ENCODE peak calls at places on chromosomes 12 and 14, in four cellular contexts. G, N, J and K are unnamed samples.

GRCh38 chr12:113080692-113081091 is 24.2 kb downstream of the DTX1 start:
- DNase-seq in G (no peak), N (no peak), J (no peak), K (no peak)

GRCh38 chr12:93020225-93020997 is 91.3 kb upstream of the EEA1 start:
- DNase-seq in G (peak), N (no peak), J (no peak), K (no peak)

GRCh38 chr12:117525766-117526165 is 164.3 kb upstream of the NOS1 start:
- DNase-seq in G (no peak), N (no peak), J (no peak), K (no peak)

GRCh38 chr12:28222081-28222700 is 31.9 kb downstream of the CCDC91 start:
- DNase-seq in G (no peak), N (no peak), J (no peak), K (no peak)

GRCh38 chr12:124241776-124242528 is 52.9 kb upstream of the RFLNA start:
- DNase-seq in G (no peak), N (no peak), J (no peak), K (no peak)

GRCh38 chr12:107539196-107539939 is 146.2 kb upstream of the PWP1 start:
- DNase-seq in G (no peak), N (no peak), J (no peak), K (no peak)

GRCh38 chr14:64541971-64542838 is 1.7 kb downstream of the HSPA2 start:
- DNase-seq in G (no peak), N (no peak), J (no peak), K (no peak)

GRCh38 chr12:77049767-77050353 is 15.5 kb downstream of the E2F7 start:
- DNase-seq in G (peak), N (peak), J (peak), K (peak)

GRCh38 chr14:68789002-68789797 is 3.7 kb downstream of the ZFP36L1 start:
- DNase-seq in G (peak), N (peak), J (no peak), K (peak)

GRCh38 chr12:501722-502447 is 42.1 kb downstream of the B4GALNT3 start:
- DNase-seq in G (no peak), N (no peak), J (no peak), K (no peak)

GRCh38 chr12:121723200-121723599 is 10.6 kb downstream of the TMEM120B start:
- DNase-seq in G (no peak), N (no peak), J (no peak), K (no peak)

GRCh38 chr12:121720762-121721161 is 8.2 kb downstream of the TMEM120B start:
- DNase-seq in G (no peak), N (no peak), J (no peak), K (no peak)

GRCh38 chr12:121715862-121716435 is 3.4 kb downstream of the TMEM120B start:
- DNase-seq in G (no peak), N (no peak), J (no peak), K (no peak)

GRCh38 chr12:121718653-121719239 is 6.2 kb downstream of the TMEM120B start:
- DNase-seq in G (no peak), N (no peak), J (no peak), K (no peak)

GRCh38 chr12:121719926-121720414 is 7.4 kb downstream of the TMEM120B start:
- DNase-seq in G (no peak), N (no peak), J (no peak), K (peak)
- TF ChIP-seq RAD21 in G (no peak), N (no peak), J (no peak), K (no peak)

DNA sequence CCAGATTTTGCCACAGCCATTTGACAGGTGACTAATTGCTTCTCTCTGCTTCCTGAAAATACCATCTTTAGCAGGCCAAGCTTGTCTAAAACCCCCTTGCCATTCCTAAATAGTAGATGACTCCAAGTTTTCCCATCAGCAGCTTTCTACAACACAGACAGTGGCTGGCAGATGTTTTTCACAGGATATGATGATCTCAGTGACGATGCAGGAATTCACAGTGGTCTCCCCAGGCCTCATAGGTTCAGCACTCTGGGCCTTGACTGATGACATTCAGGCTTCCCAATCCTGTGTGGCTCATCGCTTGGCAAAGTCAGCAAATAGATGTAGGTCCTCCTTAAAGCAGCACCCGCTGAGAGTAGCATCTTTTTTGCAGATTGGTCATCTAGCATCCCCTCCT is 215.9 kb upstream of the RGS6 start:
- DNase-seq in G (no peak), N (no peak), J (no peak), K (no peak)
- TF ChIP-seq PBX3 in G (no peak), N (peak), J (no peak), K (no peak)

GRCh38 chr14:38989917-38990546 is 113.0 kb downstream of the SEC23A start:
- DNase-seq in G (no peak), N (no peak), J (peak), K (no peak)
- TF ChIP-seq RAD21 in G (no peak), N (no peak), J (no peak), K (no peak)

GRCh38 chr14:35900741-35901140 is 74.6 kb downstream of the BRMS1L start:
- DNase-seq in G (no peak), N (no peak), J (no peak), K (no peak)

GRCh38 chr14:35898217-35898775 is 72.2 kb downstream of the BRMS1L start:
- DNase-seq in G (no peak), N (no peak), J (no peak), K (no peak)

GRCh38 chr14:35895256-35895655 is 69.1 kb downstream of the BRMS1L start:
- DNase-seq in G (no peak), N (no peak), J (no peak), K (no peak)

GRCh38 chr14:35897616-35898111 is 71.5 kb downstream of the BRMS1L start:
- DNase-seq in G (peak), N (no peak), J (no peak), K (no peak)
- TF ChIP-seq PBX3 in G (no peak), N (no peak), J (no peak), K (no peak)

GRCh38 chr14:90692061-90692460 is 124.2 kb downstream of the TTC7B start:
- DNase-seq in G (no peak), N (no peak), J (no peak), K (no peak)
- TF ChIP-seq RAD21 in G (no peak), N (no peak), J (no peak), K (no peak)

DNA sequence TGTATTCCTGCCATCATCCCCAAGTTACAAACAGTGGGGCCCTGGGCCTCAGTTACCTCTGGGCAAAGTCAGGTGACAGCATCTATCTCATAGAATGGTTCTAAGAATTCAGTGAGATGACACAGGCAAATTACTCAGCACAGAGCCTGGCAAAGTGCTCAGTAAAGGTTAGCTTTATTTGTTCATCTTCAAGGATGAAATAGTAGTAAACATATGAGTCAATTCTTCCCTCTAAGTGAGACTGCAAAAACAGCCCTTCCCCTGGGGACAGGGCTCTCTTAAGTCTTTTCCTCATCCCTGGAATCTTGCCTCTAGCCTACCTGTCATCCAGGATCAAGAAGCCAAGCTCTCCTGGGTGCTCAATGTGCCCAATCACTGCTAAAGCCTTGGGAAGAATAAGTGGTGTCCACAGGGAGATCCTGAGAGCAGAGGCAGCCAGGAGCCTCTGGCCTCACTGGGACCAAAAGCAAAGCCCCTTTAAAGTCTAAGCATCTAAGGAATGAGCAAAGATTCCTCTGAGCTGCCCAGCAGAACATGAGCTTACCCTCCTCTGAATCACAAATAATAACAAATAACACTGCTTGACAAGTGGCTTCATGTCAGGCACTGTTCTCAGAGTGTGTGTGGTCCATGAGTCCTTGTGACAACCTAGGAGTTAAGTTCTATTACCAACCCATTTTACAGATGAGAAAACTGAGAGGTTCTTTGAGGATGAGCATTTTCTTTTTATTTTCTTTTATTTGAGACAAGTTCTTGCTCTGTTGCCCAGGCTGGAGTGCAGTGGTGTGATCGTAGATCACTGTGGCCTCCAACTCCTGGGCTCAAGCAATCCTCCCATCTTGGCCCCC is 12.1 kb downstream of the NUAK1 start:
- DNase-seq in G (peak), N (no peak), J (no peak), K (peak)
- TF ChIP-seq PBX3 in G (no peak), N (no peak), J (no peak), K (peak)

GRCh38 chr12:105601158-105601557 is 270.7 kb downstream of the C12orf75 start:
- DNase-seq in G (no peak), N (no peak), J (no peak), K (no peak)
- TF ChIP-seq RAD21 in G (no peak), N (no peak), J (no peak), K (no peak)

DNA sequence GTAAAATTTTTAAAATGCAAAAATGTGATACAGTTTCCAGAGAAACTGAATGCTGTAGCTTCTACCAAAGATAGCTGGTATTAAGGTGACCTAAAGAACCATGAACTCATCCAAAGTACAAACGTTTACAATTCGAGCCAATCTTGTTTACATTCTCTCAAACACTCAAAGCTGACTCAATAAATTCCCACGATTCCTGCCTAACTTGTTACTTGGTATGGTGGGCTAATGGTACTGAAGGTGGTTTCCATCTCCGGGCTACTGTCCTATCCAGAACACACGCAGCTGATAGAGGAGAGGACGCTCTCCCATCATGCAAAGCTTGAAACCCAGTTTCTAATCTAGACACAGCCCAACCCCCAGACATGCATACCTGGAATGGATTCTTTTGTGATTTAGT is 31.5 kb downstream of the RAD9B start:
- DNase-seq in G (peak), N (no peak), J (no peak), K (no peak)
- TF ChIP-seq PBX3 in G (no peak), N (no peak), J (no peak), K (no peak)

GRCh38 chr14:102220031-102220430 is 80.3 kb downstream of the WDR20 start:
- DNase-seq in G (no peak), N (no peak), J (peak), K (no peak)
- TF ChIP-seq RAD21 in G (no peak), N (no peak), J (no peak), K (no peak)

DNA sequence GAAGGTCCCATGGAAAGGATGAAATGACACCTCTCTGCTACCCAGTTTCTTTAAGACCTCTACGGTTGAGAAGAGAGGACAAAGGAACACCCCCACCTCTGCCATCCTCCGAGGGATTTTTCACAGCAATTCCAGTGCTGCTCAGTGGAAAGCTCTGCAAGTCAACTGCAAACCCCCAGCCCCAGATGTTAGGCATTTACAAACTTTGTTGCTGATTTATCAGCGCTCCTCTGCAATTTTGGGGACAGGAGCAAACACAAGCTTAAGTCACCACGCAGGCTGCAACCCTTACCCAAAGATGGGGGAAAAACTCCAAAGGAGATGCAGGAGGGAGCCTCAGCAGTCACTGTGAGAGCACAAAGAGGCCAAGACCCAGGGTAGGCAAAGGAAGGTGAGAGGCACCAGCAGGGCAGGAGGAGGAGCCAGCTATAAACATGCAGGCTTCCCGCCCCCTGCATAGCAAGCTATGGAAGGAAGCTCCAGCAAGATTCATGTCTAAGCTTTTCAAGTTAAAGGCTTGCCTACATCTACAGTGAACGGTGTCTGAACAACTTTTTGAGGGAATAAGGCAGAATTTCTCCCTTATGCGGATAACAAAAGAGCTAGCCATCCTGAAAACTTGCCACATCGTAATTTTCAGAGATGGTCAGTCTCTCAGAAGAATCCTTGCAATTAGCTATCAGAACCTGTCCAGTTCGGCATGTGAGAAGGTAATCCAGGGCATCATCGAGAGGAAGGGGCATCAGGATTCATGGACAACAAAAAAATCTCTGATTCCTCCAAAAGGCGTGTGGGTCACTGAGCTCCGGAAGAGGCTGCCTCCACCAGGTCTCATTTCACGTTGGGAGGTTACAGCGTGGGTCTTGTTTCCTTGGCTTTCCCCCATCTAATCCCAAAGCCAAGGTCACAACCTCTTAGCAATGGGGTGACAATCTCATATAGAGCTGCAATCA is 3.9 kb downstream of the CTDSP2 start:
- DNase-seq in G (no peak), N (no peak), J (no peak), K (no peak)
- TF ChIP-seq PBX3 in G (no peak), N (no peak), J (no peak), K (no peak)